ENCODE peak calls at places on chromosomes 7 and 10, in six cellular contexts. U is A549, N is K562, Q is endothelial cell of umbilical vein, C is Peyer's patch, I is GM12878. A is an unnamed sample.

GRCh38 chr7:5001003-5001402 is 42.0 kb upstream of the MMD2 start:
- DNase-seq in U (no peak), N (no peak), Q (no peak), C (no peak), I (no peak), A (no peak)

GRCh38 chr7:33874943-33875342 is 30.4 kb upstream of the BMPER start:
- DNase-seq in U (no peak), N (no peak), Q (no peak), C (no peak), I (no peak), A (no peak)

GRCh38 chr7:6579446-6579845 is 2.2 kb downstream of the ZDHHC4 start:
- DNase-seq in U (no peak), N (no peak), Q (no peak), C (no peak), I (no peak), A (no peak)

GRCh38 chr10:72330059-72330426 is 24.7 kb downstream of the DNAJB12 start:
- DNase-seq in U (no peak), N (no peak), Q (no peak), C (no peak), I (no peak), A (no peak)

GRCh38 chr10:11479307-11479706 is 132.1 kb downstream of the USP6NL start:
- DNase-seq in U (no peak), N (no peak), Q (no peak), C (no peak), I (no peak), A (no peak)

GRCh38 chr10:88439932-88440331 is 143.2 kb downstream of the RNLS start:
- DNase-seq in U (no peak), N (no peak), Q (no peak), C (no peak), I (no peak), A (no peak)

GRCh38 chr7:12403287-12404181 is at the start of gene VWDE:
- DNase-seq in U (peak), N (peak), Q (peak), C (peak), I (no peak), A (no peak)

GRCh38 chr7:78284945-78285344 is 486.4 kb downstream of the PHTF2 start:
- DNase-seq in U (no peak), N (no peak), Q (no peak), C (no peak), I (no peak), A (no peak)

GRCh38 chr10:14519785-14520184 is 189.1 kb upstream of the FRMD4A start:
- DNase-seq in U (no peak), N (no peak), Q (no peak), C (no peak), I (no peak), A (no peak)

GRCh38 chr7:104943502-104944343 is 70.3 kb upstream of the KMT2E start:
- DNase-seq in U (no peak), N (peak), Q (peak), C (peak), I (peak), A (no peak)

GRCh38 chr10:14259696-14260595 is 70.8 kb downstream of the FRMD4A start:
- DNase-seq in U (no peak), N (no peak), Q (no peak), C (no peak), I (no peak), A (no peak)

GRCh38 chr10:86079088-86079487 is 287.5 kb downstream of the GRID1 start:
- DNase-seq in U (no peak), N (peak), Q (no peak), C (no peak), I (no peak), A (peak)

GRCh38 chr10:106053031-106053430 is 1111.5 kb downstream of the SORCS1 start:
- DNase-seq in U (no peak), N (no peak), Q (no peak), C (no peak), I (no peak), A (no peak)

GRCh38 chr10:122176232-122176865 is 94.7 kb upstream of the BTBD16 start:
- DNase-seq in U (no peak), N (no peak), Q (no peak), C (no peak), I (no peak), A (no peak)

GRCh38 chr7:128104109-128104742 is 73.0 kb upstream of the LRRC4 start:
- DNase-seq in U (no peak), N (no peak), Q (no peak), C (peak), I (no peak), A (no peak)

GRCh38 chr7:114112806-114113205 is 194.0 kb upstream of the PPP1R3A start:
- DNase-seq in U (no peak), N (no peak), Q (no peak), C (no peak), I (no peak), A (no peak)

GRCh38 chr7:13308423-13308822 is 621.0 kb downstream of the ARL4A start:
- DNase-seq in U (no peak), N (no peak), Q (no peak), C (no peak), I (no peak), A (no peak)

GRCh38 chr10:84224411-84225028 is 824 bp downstream of the LRIT2 start:
- DNase-seq in U (no peak), N (peak), Q (no peak), C (no peak), I (no peak), A (peak)

GRCh38 chr10:44385726-44386438 is 985 bp upstream of the CXCL12 start:
- DNase-seq in U (no peak), N (peak), Q (no peak), C (no peak), I (no peak), A (peak)

GRCh38 chr10:111347386-111348005 is 270.7 kb downstream of the ADRA2A start:
- DNase-seq in U (no peak), N (no peak), Q (no peak), C (no peak), I (no peak), A (no peak)

GRCh38 chr7:101287032-101287431 is 34.6 kb downstream of the IFT22 start:
- DNase-seq in U (no peak), N (no peak), Q (no peak), C (no peak), I (no peak), A (no peak)

GRCh38 chr10:15313034-15313433 is 58.1 kb downstream of the FAM171A1 start:
- DNase-seq in U (no peak), N (no peak), Q (no peak), C (no peak), I (no peak), A (no peak)

GRCh38 chr10:9285698-9286097 is 1231.2 kb downstream of the GATA3 start:
- DNase-seq in U (no peak), N (no peak), Q (no peak), C (no peak), I (no peak), A (no peak)

GRCh38 chr10:110410329-110411046 is 87.2 kb upstream of the DUSP5 start:
- DNase-seq in U (peak), N (peak), Q (peak), C (peak), I (no peak), A (no peak)

GRCh38 chr10:129831150-129831549 is 132.9 kb downstream of the EBF3 start:
- DNase-seq in U (no peak), N (no peak), Q (no peak), C (no peak), I (no peak), A (peak)

GRCh38 chr10:114048472-114048871 is 4.8 kb downstream of the ADRB1 start:
- DNase-seq in U (no peak), N (no peak), Q (no peak), C (no peak), I (no peak), A (no peak)

GRCh38 chr10:35784751-35785150 is 142.7 kb upstream of the FZD8 start:
- DNase-seq in U (no peak), N (no peak), Q (no peak), C (no peak), I (no peak), A (no peak)

GRCh38 chr7:92639213-92639896 is 49.2 kb upstream of the FAM133B start:
- DNase-seq in U (no peak), N (no peak), Q (no peak), C (no peak), I (no peak), A (no peak)

GRCh38 chr7:105581066-105581811 is at the start of gene EFCAB10:
- DNase-seq in U (peak), N (no peak), Q (peak), C (peak), I (no peak), A (no peak)

GRCh38 chr7:139112741-139113250 is 3.3 kb upstream of the ZC3HAV1 start:
- DNase-seq in U (no peak), N (no peak), Q (no peak), C (no peak), I (no peak), A (no peak)
- H3K27ac ChIP-seq in U (no peak), N (no peak), Q (no peak), C (no peak), I (no peak), A (no peak)

GRCh38 chr7:16644157-16644556 is 1.4 kb downstream of the ANKMY2 start:
- DNase-seq in U (no peak), N (no peak), Q (no peak), C (no peak), I (no peak), A (no peak)

GRCh38 chr7:16644624-16644986 is 949 bp downstream of the ANKMY2 start:
- DNase-seq in U (peak), N (peak), Q (no peak), C (peak), I (no peak), A (peak)

GRCh38 chr7:16646427-16647081 is 573 bp downstream of the BZW2 start:
- DNase-seq in U (no peak), N (no peak), Q (peak), C (no peak), I (no peak), A (no peak)

GRCh38 chr7:16644987-16645592 is 464 bp downstream of the ANKMY2 start:
- DNase-seq in U (peak), N (peak), Q (no peak), C (peak), I (no peak), A (peak)

DNA sequence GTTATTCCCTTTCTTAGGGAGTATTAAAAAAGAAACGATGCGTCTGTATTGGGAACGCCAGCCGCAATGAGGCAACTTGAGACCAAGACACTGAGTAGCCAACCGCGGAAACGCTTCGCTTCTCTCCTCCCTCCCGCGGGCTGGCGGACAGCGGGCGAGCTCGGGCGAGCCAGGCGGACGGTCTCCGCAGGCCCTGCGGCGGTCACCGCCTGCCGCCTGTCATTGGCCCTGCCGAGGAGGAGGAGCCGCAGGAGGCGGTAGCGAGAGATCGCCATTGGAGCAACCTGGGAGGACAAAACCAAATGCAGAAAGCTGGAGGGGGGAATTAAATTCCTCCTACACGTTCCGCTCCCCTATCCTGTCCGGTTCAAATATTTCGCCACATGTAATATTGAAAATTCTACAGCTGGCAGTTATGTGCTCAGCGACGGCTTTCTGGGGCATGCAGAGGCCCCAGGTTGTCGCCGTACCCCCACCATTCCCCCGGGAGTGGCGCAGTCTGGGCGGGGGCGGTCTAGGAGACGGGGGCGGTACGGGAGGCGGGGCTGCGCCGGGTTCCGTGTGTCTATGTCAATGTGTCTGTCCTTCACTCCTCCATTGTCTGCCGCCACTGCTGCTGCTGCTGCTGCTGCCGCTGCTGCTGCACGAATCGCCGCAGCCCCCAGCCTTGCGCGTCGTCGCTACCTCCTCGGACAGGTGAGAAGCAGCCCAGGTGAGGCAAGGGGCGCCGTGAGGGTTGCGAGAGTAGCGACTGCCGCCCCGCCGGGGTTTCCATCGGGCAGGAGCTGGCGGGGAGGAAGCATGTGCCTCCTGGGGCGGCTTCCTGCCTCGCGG is at the start of the genes ANKMY2 and BZW2:
- DNase-seq in U (peak), N (peak), Q (peak), C (peak), I (peak), A (peak)
- TF ChIP-seq POLR2A in U (peak), N (peak), Q (peak), C (peak), I (peak), A (peak)

GRCh38 chr7:129832282-129832681 is 120.5 kb downstream of the UBE2H start:
- DNase-seq in U (no peak), N (no peak), Q (no peak), C (no peak), I (no peak), A (no peak)
- H3K27ac ChIP-seq in U (peak), N (no peak), Q (no peak), C (no peak), I (no peak), A (no peak)

GRCh38 chr7:151079199-151079910 is 1.3 kb downstream of the FASTK start:
- DNase-seq in U (no peak), N (no peak), Q (no peak), C (no peak), I (no peak), A (no peak)

GRCh38 chr7:151080091-151080521 is 503 bp downstream of the FASTK start:
- DNase-seq in U (no peak), N (no peak), Q (no peak), C (no peak), I (no peak), A (no peak)

GRCh38 chr7:151082151-151083070 is 882 bp downstream of the TMUB1 start:
- DNase-seq in U (no peak), N (no peak), Q (no peak), C (no peak), I (no peak), A (peak)

GRCh38 chr7:151081170-151082101 is 827 bp upstream of the FASTK start:
- DNase-seq in U (no peak), N (peak), Q (no peak), C (peak), I (no peak), A (no peak)

DNA sequence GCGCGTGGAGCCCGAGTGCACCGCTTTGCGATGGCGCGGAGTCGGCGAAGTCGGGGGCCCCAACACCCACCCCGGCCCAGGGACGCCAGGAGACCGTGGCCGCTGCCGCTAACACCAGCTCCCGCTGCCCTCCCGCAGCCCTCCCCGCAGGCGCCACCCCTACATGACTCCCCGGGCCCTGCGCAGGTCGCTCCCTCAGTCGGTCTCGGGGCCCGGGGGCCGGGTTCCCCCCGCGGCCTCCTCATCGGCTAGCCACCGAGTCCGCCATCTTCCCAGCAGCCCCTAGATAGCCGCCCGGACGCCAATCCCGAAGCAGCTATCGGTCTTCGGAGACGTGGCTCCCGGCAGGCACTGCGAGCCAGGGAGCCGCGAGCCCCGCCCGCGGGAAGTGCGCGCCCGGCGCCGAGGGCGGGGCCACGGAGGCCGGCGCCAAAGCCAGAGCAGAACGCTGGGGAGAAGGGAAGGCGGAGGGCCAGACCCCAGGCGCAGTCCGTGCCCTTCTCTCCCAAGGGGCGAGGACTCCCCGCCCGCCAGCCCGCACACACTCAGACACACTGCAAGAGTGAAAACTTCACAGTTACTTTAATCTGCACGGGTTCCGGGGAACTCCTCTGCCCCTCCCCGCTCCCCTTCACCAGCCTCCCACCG is at the start of gene FASTK:
- DNase-seq in U (peak), N (peak), Q (peak), C (peak), I (no peak), A (peak)
- TF ChIP-seq POLR2A in U (peak), N (peak), Q (peak), C (peak), I (peak), A (no peak)